ENCODE peak calls at places on chromosomes 4 and X, in eight cellular contexts. One of them, this sample, is unnamed.

GRCh38 chr4:141153751-141154510 is 20.7 kb upstream of the RNF150 start:
- DNase-seq in fibroblast of pulmonary artery: peak; percentile 83
- DNase-seq in WTC11: no peak
- DNase-seq in CD14-positive monocyte: no peak
- DNase-seq in progenitor cell of endocrine pancreas: no peak
- DNase-seq in fibroblast of mammary gland: peak; percentile 57
- DNase-seq in endothelial cell: no peak
- DNase-seq in coronary artery: no peak
- DNase-seq in this sample: no peak

GRCh38 chr4:113684534-113685091 is 76.9 kb downstream of the CAMK2D start:
- DNase-seq in fibroblast of mammary gland: peak; percentile 77
- DNase-seq in progenitor cell of endocrine pancreas: no peak
- DNase-seq in fibroblast of pulmonary artery: peak; percentile 52
- DNase-seq in endothelial cell: no peak
- DNase-seq in coronary artery: peak; percentile 81
- DNase-seq in CD14-positive monocyte: no peak
- DNase-seq in WTC11: peak; percentile 14
- DNase-seq in this sample: no peak

GRCh38 chr4:184370711-184371389 is 103.5 kb downstream of the IRF2 start:
- DNase-seq in CD14-positive monocyte: no peak
- DNase-seq in coronary artery: no peak
- DNase-seq in WTC11: no peak
- DNase-seq in fibroblast of mammary gland: peak; percentile 15
- DNase-seq in progenitor cell of endocrine pancreas: no peak
- DNase-seq in fibroblast of pulmonary artery: peak; percentile 73
- DNase-seq in endothelial cell: no peak
- DNase-seq in this sample: no peak

GRCh38 chrX:23334871-23335599 is 386 bp downstream of the PTCHD1 start:
- DNase-seq in fibroblast of mammary gland: no peak
- DNase-seq in WTC11: peak; percentile 16
- DNase-seq in fibroblast of pulmonary artery: no peak
- DNase-seq in coronary artery: no peak
- DNase-seq in CD14-positive monocyte: no peak
- DNase-seq in endothelial cell: no peak
- DNase-seq in progenitor cell of endocrine pancreas: no peak
- DNase-seq in this sample: peak; percentile 12

GRCh38 chr4:6345866-6346265 is 76.2 kb downstream of the WFS1 start:
- DNase-seq in progenitor cell of endocrine pancreas: no peak
- DNase-seq in coronary artery: no peak
- DNase-seq in fibroblast of pulmonary artery: no peak
- DNase-seq in fibroblast of mammary gland: no peak
- DNase-seq in endothelial cell: no peak
- DNase-seq in CD14-positive monocyte: no peak
- DNase-seq in WTC11: no peak
- DNase-seq in this sample: no peak

GRCh38 chr4:139839664-139840063 is 174.0 kb downstream of the MGST2 start:
- DNase-seq in WTC11: no peak
- DNase-seq in coronary artery: no peak
- DNase-seq in fibroblast of pulmonary artery: no peak
- DNase-seq in progenitor cell of endocrine pancreas: no peak
- DNase-seq in fibroblast of mammary gland: no peak
- DNase-seq in CD14-positive monocyte: no peak
- DNase-seq in endothelial cell: no peak
- DNase-seq in this sample: no peak

GRCh38 chr4:5710065-5710961 is 688 bp upstream of the EVC start:
- DNase-seq in fibroblast of pulmonary artery: no peak
- DNase-seq in endothelial cell: peak; percentile 8
- DNase-seq in CD14-positive monocyte: peak; percentile 14
- DNase-seq in fibroblast of mammary gland: no peak
- DNase-seq in coronary artery: no peak
- DNase-seq in WTC11: no peak
- DNase-seq in progenitor cell of endocrine pancreas: no peak
- DNase-seq in this sample: no peak

GRCh38 chrX:139831689-139832456 is 101.0 kb downstream of the ATP11C start:
- DNase-seq in fibroblast of pulmonary artery: peak; percentile 84
- DNase-seq in endothelial cell: no peak
- DNase-seq in fibroblast of mammary gland: peak; percentile 75
- DNase-seq in CD14-positive monocyte: no peak
- DNase-seq in progenitor cell of endocrine pancreas: no peak
- DNase-seq in coronary artery: no peak
- DNase-seq in WTC11: no peak
- DNase-seq in this sample: no peak

GRCh38 chr4:8761167-8761823 is 110.3 kb downstream of the HMX1 start:
- DNase-seq in progenitor cell of endocrine pancreas: no peak
- DNase-seq in coronary artery: peak; percentile 68
- DNase-seq in WTC11: peak; percentile 9
- DNase-seq in fibroblast of mammary gland: no peak
- DNase-seq in CD14-positive monocyte: peak; percentile 22
- DNase-seq in endothelial cell: no peak
- DNase-seq in fibroblast of pulmonary artery: no peak
- DNase-seq in this sample: no peak

GRCh38 chr4:152107736-152108500 is 347.1 kb upstream of the GATB start:
- DNase-seq in CD14-positive monocyte: no peak
- DNase-seq in WTC11: no peak
- DNase-seq in fibroblast of pulmonary artery: no peak
- DNase-seq in fibroblast of mammary gland: no peak
- DNase-seq in endothelial cell: no peak
- DNase-seq in coronary artery: no peak
- DNase-seq in progenitor cell of endocrine pancreas: no peak
- DNase-seq in this sample: no peak

GRCh38 chr4:183968502-183968901 is 63.4 kb downstream of the STOX2 start:
- DNase-seq in CD14-positive monocyte: no peak
- DNase-seq in coronary artery: no peak
- DNase-seq in progenitor cell of endocrine pancreas: no peak
- DNase-seq in WTC11: no peak
- DNase-seq in fibroblast of mammary gland: no peak
- DNase-seq in endothelial cell: no peak
- DNase-seq in fibroblast of pulmonary artery: no peak
- DNase-seq in this sample: no peak

GRCh38 chr4:128978985-128979384 is 114.4 kb downstream of the SCLT1 start:
- DNase-seq in coronary artery: no peak
- DNase-seq in CD14-positive monocyte: no peak
- DNase-seq in progenitor cell of endocrine pancreas: no peak
- DNase-seq in endothelial cell: no peak
- DNase-seq in fibroblast of pulmonary artery: no peak
- DNase-seq in fibroblast of mammary gland: no peak
- DNase-seq in WTC11: no peak
- DNase-seq in this sample: no peak

GRCh38 chr4:8766610-8767009 is 105.0 kb downstream of the HMX1 start:
- DNase-seq in coronary artery: peak; percentile 62
- DNase-seq in endothelial cell: no peak
- DNase-seq in fibroblast of pulmonary artery: no peak
- DNase-seq in WTC11: peak; percentile 2
- DNase-seq in fibroblast of mammary gland: no peak
- DNase-seq in CD14-positive monocyte: peak; percentile 37
- DNase-seq in progenitor cell of endocrine pancreas: no peak
- DNase-seq in this sample: no peak

GRCh38 chrX:154369453-154370299 is 4.8 kb downstream of the FLNA start:
- DNase-seq in endothelial cell: peak; percentile 43
- DNase-seq in WTC11: peak; percentile 79
- DNase-seq in progenitor cell of endocrine pancreas: peak; percentile 56
- DNase-seq in CD14-positive monocyte: peak; percentile 84
- DNase-seq in coronary artery: peak; percentile 92
- DNase-seq in fibroblast of pulmonary artery: peak; percentile 96
- DNase-seq in fibroblast of mammary gland: peak; percentile 96
- DNase-seq in this sample: peak; percentile 87

DNA sequence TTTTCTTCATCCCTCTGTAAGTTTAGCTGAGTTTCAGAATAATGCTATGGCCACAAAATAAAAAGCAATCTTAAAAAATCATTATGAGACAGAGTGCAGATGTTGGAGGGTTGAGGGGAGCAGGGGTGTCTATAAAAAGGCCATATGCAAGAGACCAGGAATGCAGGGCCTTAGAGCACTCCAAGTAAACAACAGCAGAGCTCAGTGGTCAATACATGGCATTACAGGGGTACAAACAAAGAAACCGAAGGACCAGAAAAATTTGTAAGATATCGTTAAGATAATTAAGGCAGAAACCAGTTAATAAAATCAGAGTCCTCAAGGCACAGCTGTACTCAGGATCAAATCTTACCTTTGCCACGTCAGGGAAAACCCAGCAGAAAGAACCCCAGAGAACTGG is 28.4 kb upstream of the NDST3 start:
- DNase-seq in WTC11: no peak
- DNase-seq in fibroblast of mammary gland: no peak
- DNase-seq in fibroblast of pulmonary artery: no peak
- DNase-seq in CD14-positive monocyte: no peak
- DNase-seq in coronary artery: no peak
- DNase-seq in progenitor cell of endocrine pancreas: no peak
- DNase-seq in endothelial cell: no peak
- DNase-seq in this sample: no peak
- TF ChIP-seq CTCF in WTC11: peak; percentile 31
- TF ChIP-seq CTCF in fibroblast of mammary gland: no peak
- TF ChIP-seq CTCF in fibroblast of pulmonary artery: no peak
- TF ChIP-seq CTCF in CD14-positive monocyte: no peak
- TF ChIP-seq CTCF in coronary artery: no peak
- TF ChIP-seq CTCF in progenitor cell of endocrine pancreas: peak; percentile 32
- TF ChIP-seq CTCF in endothelial cell: peak; percentile 32
- TF ChIP-seq CTCF in this sample: no peak

GRCh38 chr4:55817691-55818090 is 1.9 kb upstream of the EXOC1L start:
- DNase-seq in WTC11: no peak
- DNase-seq in progenitor cell of endocrine pancreas: no peak
- DNase-seq in endothelial cell: no peak
- DNase-seq in fibroblast of pulmonary artery: no peak
- DNase-seq in fibroblast of mammary gland: no peak
- DNase-seq in CD14-positive monocyte: no peak
- DNase-seq in coronary artery: no peak
- DNase-seq in this sample: no peak

GRCh38 chr4:55820260-55820659 is 670 bp downstream of the EXOC1L start:
- DNase-seq in coronary artery: no peak
- DNase-seq in fibroblast of pulmonary artery: no peak
- DNase-seq in endothelial cell: no peak
- DNase-seq in fibroblast of mammary gland: no peak
- DNase-seq in progenitor cell of endocrine pancreas: no peak
- DNase-seq in CD14-positive monocyte: no peak
- DNase-seq in WTC11: no peak
- DNase-seq in this sample: no peak

GRCh38 chr4:55824865-55825264 is 5.3 kb downstream of the EXOC1L start:
- DNase-seq in fibroblast of pulmonary artery: no peak
- DNase-seq in progenitor cell of endocrine pancreas: no peak
- DNase-seq in fibroblast of mammary gland: no peak
- DNase-seq in WTC11: no peak
- DNase-seq in endothelial cell: no peak
- DNase-seq in coronary artery: no peak
- DNase-seq in CD14-positive monocyte: no peak
- DNase-seq in this sample: no peak

DNA sequence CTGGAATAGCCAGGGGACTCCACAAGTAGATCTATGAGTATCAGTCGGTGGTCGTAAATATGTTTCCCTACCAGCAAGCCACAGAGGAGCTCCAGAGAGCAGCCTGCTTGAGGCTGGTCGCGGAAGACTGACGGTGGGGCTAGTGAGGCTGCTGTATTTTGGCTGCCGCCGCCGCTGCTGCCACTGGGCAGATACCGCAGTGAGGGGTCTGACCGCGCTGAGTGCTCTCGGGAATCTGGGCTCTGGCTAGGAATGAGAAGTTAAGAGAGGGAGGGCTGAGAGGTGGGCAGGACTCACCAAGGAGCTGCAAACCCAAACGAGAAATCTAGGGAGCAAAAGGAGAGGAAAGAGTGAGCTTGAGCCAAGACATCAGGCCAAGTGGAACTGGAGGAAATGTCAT is at the start of gene EXOC1L:
- DNase-seq in endothelial cell: peak; percentile 63
- DNase-seq in progenitor cell of endocrine pancreas: peak; percentile 17
- DNase-seq in fibroblast of mammary gland: peak; percentile 10
- DNase-seq in coronary artery: no peak
- DNase-seq in WTC11: peak; percentile 84
- DNase-seq in fibroblast of pulmonary artery: peak; percentile 8
- DNase-seq in CD14-positive monocyte: no peak
- DNase-seq in this sample: no peak
- TF ChIP-seq CTCF in endothelial cell: no peak
- TF ChIP-seq CTCF in progenitor cell of endocrine pancreas: no peak
- TF ChIP-seq CTCF in fibroblast of mammary gland: no peak
- TF ChIP-seq CTCF in coronary artery: no peak
- TF ChIP-seq CTCF in WTC11: no peak
- TF ChIP-seq CTCF in fibroblast of pulmonary artery: peak; percentile 4
- TF ChIP-seq CTCF in CD14-positive monocyte: no peak
- TF ChIP-seq CTCF in this sample: no peak

DNA sequence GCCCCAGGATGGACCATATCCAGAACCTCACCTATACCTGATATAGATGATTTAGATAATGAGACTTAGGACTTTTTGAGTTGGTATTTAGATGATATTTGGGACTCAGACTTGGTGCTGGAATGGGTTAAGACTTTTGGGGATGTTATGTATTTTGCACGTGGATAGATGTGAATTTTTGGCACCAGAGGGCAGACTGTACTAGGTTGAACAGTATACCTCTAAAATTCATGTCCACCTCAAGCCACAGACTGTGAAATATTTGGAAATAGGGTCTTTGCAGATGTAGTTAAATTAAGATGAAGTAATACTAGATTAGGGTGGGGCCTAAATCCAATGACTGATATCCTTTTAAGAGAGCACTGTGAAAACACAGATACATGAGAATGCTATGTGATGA is 15.6 kb downstream of the RBM41 start:
- DNase-seq in coronary artery: no peak
- DNase-seq in progenitor cell of endocrine pancreas: no peak
- DNase-seq in CD14-positive monocyte: no peak
- DNase-seq in fibroblast of pulmonary artery: peak; percentile 21
- DNase-seq in fibroblast of mammary gland: peak; percentile 25
- DNase-seq in WTC11: no peak
- DNase-seq in endothelial cell: no peak
- DNase-seq in this sample: peak; percentile 2
- TF ChIP-seq CTCF in coronary artery: no peak
- TF ChIP-seq CTCF in progenitor cell of endocrine pancreas: peak; percentile 10
- TF ChIP-seq CTCF in CD14-positive monocyte: no peak
- TF ChIP-seq CTCF in fibroblast of pulmonary artery: no peak
- TF ChIP-seq CTCF in fibroblast of mammary gland: peak; percentile 21
- TF ChIP-seq CTCF in WTC11: no peak
- TF ChIP-seq CTCF in endothelial cell: no peak
- TF ChIP-seq CTCF in this sample: no peak

GRCh38 chr4:78567502-78568075 is 16.0 kb downstream of the ANXA3 start:
- DNase-seq in fibroblast of pulmonary artery: no peak
- DNase-seq in WTC11: no peak
- DNase-seq in fibroblast of mammary gland: no peak
- DNase-seq in CD14-positive monocyte: no peak
- DNase-seq in coronary artery: no peak
- DNase-seq in endothelial cell: no peak
- DNase-seq in progenitor cell of endocrine pancreas: no peak
- DNase-seq in this sample: no peak

GRCh38 chr4:78565971-78566372 is 14.4 kb downstream of the ANXA3 start:
- DNase-seq in endothelial cell: no peak
- DNase-seq in fibroblast of pulmonary artery: peak; percentile 77
- DNase-seq in progenitor cell of endocrine pancreas: no peak
- DNase-seq in WTC11: no peak
- DNase-seq in fibroblast of mammary gland: peak; percentile 62
- DNase-seq in coronary artery: no peak
- DNase-seq in CD14-positive monocyte: no peak
- DNase-seq in this sample: peak; percentile 69

GRCh38 chr4:78566834-78567501 is 15.4 kb downstream of the ANXA3 start:
- DNase-seq in CD14-positive monocyte: no peak
- DNase-seq in progenitor cell of endocrine pancreas: no peak
- DNase-seq in coronary artery: no peak
- DNase-seq in fibroblast of pulmonary artery: no peak
- DNase-seq in WTC11: no peak
- DNase-seq in endothelial cell: no peak
- DNase-seq in fibroblast of mammary gland: no peak
- DNase-seq in this sample: no peak

GRCh38 chr4:78569291-78569821 is 17.8 kb downstream of the ANXA3 start:
- DNase-seq in WTC11: no peak
- DNase-seq in fibroblast of pulmonary artery: peak; percentile 85
- DNase-seq in endothelial cell: no peak
- DNase-seq in progenitor cell of endocrine pancreas: no peak
- DNase-seq in coronary artery: no peak
- DNase-seq in CD14-positive monocyte: no peak
- DNase-seq in fibroblast of mammary gland: peak; percentile 77
- DNase-seq in this sample: peak; percentile 51

GRCh38 chr4:78568640-78569261 is 17.2 kb downstream of the ANXA3 start:
- DNase-seq in WTC11: no peak
- DNase-seq in progenitor cell of endocrine pancreas: no peak
- DNase-seq in endothelial cell: no peak
- DNase-seq in fibroblast of mammary gland: peak; percentile 28
- DNase-seq in coronary artery: no peak
- DNase-seq in fibroblast of pulmonary artery: peak; percentile 35
- DNase-seq in CD14-positive monocyte: no peak
- DNase-seq in this sample: no peak
- TF ChIP-seq CTCF in WTC11: no peak
- TF ChIP-seq CTCF in progenitor cell of endocrine pancreas: no peak
- TF ChIP-seq CTCF in endothelial cell: no peak
- TF ChIP-seq CTCF in fibroblast of mammary gland: no peak
- TF ChIP-seq CTCF in coronary artery: no peak
- TF ChIP-seq CTCF in fibroblast of pulmonary artery: no peak
- TF ChIP-seq CTCF in CD14-positive monocyte: no peak
- TF ChIP-seq CTCF in this sample: no peak

This sample was measured in Calu3.